ENCODE peak calls at places on chromosomes 6 and 20, in seven cellular contexts. H is mammary epithelial cell, T is endothelial cell of umbilical vein, O is GM23338, A is fibroblast of lung, L is neural progenitor cell, U is PC-3. B is an unnamed sample.

GRCh38 chr6:2940010-2940850 is 31.1 kb downstream of the SERPINB6 start:
- DNase-seq in L (no peak), H (no peak), U (no peak), O (no peak), T (no peak), A (no peak), B (no peak)

GRCh38 chr6:131565041-131565440 is 8.0 kb upstream of the ARG1 start:
- DNase-seq in T (no peak), H (no peak), U (no peak), O (no peak), L (no peak), A (no peak), B (no peak)

GRCh38 chr6:68239034-68239433 is 396.0 kb upstream of the ADGRB3 start:
- DNase-seq in H (no peak), U (no peak), A (no peak), O (no peak), T (no peak), L (no peak), B (no peak)

GRCh38 chr20:51651921-51652549 is 109.5 kb upstream of the NFATC2 start:
- DNase-seq in H (no peak), O (no peak), A (no peak), T (peak; percentile 76), U (no peak), L (no peak), B (no peak)

GRCh38 chr6:162907876-162908481 is 180.2 kb downstream of the PACRG start:
- DNase-seq in U (peak; percentile 65), T (peak; percentile 22), H (peak; percentile 2), O (peak; percentile 66), L (peak; percentile 33), A (peak; percentile 86), B (no peak)

GRCh38 chr6:20707166-20707485 is 172.9 kb downstream of the CDKAL1 start:
- DNase-seq in U (no peak), O (no peak), A (no peak), T (no peak), H (no peak), L (no peak), B (no peak)

GRCh38 chr20:23641936-23642751 is 4.4 kb upstream of the CST3 start:
- DNase-seq in L (no peak), O (no peak), A (peak; percentile 89), T (peak; percentile 58), H (peak; percentile 63), U (peak; percentile 75), B (peak; percentile 64)

GRCh38 chr6:12955996-12956395 is 239.4 kb downstream of the PHACTR1 start:
- DNase-seq in L (no peak), A (no peak), H (no peak), U (no peak), T (no peak), O (peak; percentile 78), B (no peak)

GRCh38 chr6:7143161-7143974 is 35.6 kb downstream of the RREB1 start:
- DNase-seq in U (no peak), O (no peak), T (no peak), H (no peak), L (no peak), A (peak; percentile 45), B (no peak)

GRCh38 chr6:148761532-148761951 is 14.7 kb downstream of the UST start:
- DNase-seq in L (no peak), O (no peak), A (peak; percentile 60), T (no peak), H (no peak), U (no peak), B (no peak)

GRCh38 chr20:44691424-44692423 is 23.4 kb upstream of the CCN5 start:
- DNase-seq in L (no peak), A (peak; percentile 61), U (no peak), T (no peak), H (no peak), O (no peak), B (no peak)

GRCh38 chr6:123526128-123526527 is 110.6 kb downstream of the TRDN start:
- DNase-seq in U (no peak), T (no peak), O (no peak), H (no peak), A (no peak), L (no peak), B (no peak)

GRCh38 chr6:122042380-122042779 is 357.1 kb upstream of the HSF2 start:
- DNase-seq in T (no peak), A (no peak), H (no peak), O (no peak), L (no peak), U (no peak), B (no peak)

GRCh38 chr6:39610229-39610628 is 115.0 kb downstream of the KIF6 start:
- DNase-seq in A (peak; percentile 9), O (peak; percentile 28), U (no peak), L (no peak), T (no peak), H (no peak), B (no peak)

GRCh38 chr20:50421356-50422340 is 88.5 kb upstream of the PTPN1 start:
- DNase-seq in H (no peak), U (no peak), T (no peak), O (no peak), A (no peak), L (no peak), B (no peak)

GRCh38 chr6:143187173-143187908 is 126.7 kb downstream of the AIG1 start:
- DNase-seq in T (no peak), U (peak; percentile 13), A (peak; percentile 45), L (no peak), O (no peak), H (peak; percentile 20), B (peak; percentile 53)

GRCh38 chr20:634526-634925 is 18.5 kb downstream of the SRXN1 start:
- DNase-seq in H (no peak), T (no peak), A (no peak), U (no peak), L (peak; percentile 65), O (no peak), B (no peak)

GRCh38 chr6:98838027-98838426 is 3.7 kb downstream of the POU3F2 start:
- DNase-seq in O (no peak), A (no peak), L (peak; percentile 45), U (no peak), H (no peak), T (no peak), B (no peak)

GRCh38 chr20:57908691-57909090 is 198.9 kb upstream of the PMEPA1 start:
- DNase-seq in O (no peak), U (no peak), L (no peak), H (no peak), A (no peak), T (no peak), B (no peak)

GRCh38 chr20:21529863-21530262 is 16.0 kb upstream of the NKX2-2 start:
- DNase-seq in H (no peak), T (no peak), A (no peak), L (peak; percentile 36), O (peak; percentile 59), U (peak; percentile 23), B (no peak)

GRCh38 chr6:89944826-89945407 is 50.6 kb downstream of the GJA10 start:
- DNase-seq in A (peak; percentile 39), L (no peak), U (peak; percentile 26), T (no peak), O (peak; percentile 55), H (no peak), B (no peak)

GRCh38 chr6:108114861-108115597 is 40.5 kb upstream of the OSTM1 start:
- DNase-seq in L (peak; percentile 89), T (peak; percentile 71), H (peak; percentile 58), O (peak; percentile 87), A (peak; percentile 59), U (peak; percentile 34), B (no peak)

GRCh38 chr6:32108094-32108627 is 977 bp downstream of the TNXB start:
- DNase-seq in U (peak; percentile 58), H (no peak), L (peak; percentile 21), O (peak; percentile 56), A (peak; percentile 57), T (no peak), B (no peak)

GRCh38 chr20:53837126-53837826 is 233.1 kb downstream of the BCAS1 start:
- DNase-seq in O (no peak), A (no peak), U (no peak), L (no peak), T (no peak), H (no peak), B (peak; percentile 52)

GRCh38 chr6:117482240-117483003 is at the start of gene DCBLD1:
- DNase-seq in H (peak; percentile 86), A (peak; percentile 75), L (peak; percentile 88), T (peak; percentile 78), U (peak; percentile 79), O (peak; percentile 86), B (peak; percentile 83)

DNA sequence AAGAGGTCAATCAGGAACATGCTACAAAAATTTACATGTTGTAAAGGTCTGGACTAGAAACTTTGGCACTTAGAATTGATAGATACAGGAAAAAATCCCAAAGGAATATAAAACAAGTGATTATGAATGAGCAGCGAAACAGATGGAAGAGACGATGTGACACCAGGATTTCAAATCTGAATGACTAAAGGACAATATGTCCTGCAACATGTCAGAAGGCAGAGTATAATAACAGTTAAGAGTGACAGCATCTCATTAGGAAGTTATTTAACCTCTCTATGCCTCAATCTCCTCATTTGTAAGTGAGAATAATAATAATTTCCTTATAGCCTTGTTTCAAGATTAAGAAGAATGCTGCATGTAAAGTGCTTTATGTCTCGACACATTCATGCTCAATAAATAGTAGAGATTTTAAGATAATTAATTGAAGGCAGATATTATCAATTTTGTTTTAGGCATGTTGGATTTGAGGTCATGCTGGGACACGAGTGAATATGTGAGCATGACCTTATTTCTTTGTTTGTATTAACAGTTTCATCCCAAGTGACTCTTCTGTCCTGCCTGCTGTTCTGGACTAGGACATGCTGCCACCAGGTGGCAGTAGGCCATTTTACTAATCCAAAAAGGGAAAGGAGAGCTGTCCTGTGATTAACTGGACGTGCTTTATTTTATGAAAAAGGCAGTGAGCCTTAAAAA is 50.1 kb downstream of the FRK start:
- DNase-seq in L (peak; percentile 75), U (peak; percentile 80), A (peak; percentile 81), H (peak; percentile 58), O (peak; percentile 77), T (peak; percentile 73), B (peak; percentile 63)
- H2AFZ ChIP-seq in L (peak overlapping the region; percentile 26), U (no peak overlapping the region), A (no peak overlapping the region), H (no peak overlapping the region), O (no peak overlapping the region), T (no peak overlapping the region), B (no peak overlapping the region)

GRCh38 chr20:2805682-2806350 is 5.4 kb upstream of the CPXM1 start:
- DNase-seq in L (no peak), U (no peak), H (no peak), A (no peak), T (no peak), O (peak; percentile 62), B (no peak)
- TF ChIP-seq EZH2 in L (peak; percentile 45), U (no peak), H (no peak), A (peak; percentile 46), T (peak; percentile 82), O (peak; percentile 11), B (no peak)

GRCh38 chr6:170270984-170271593 is 19.8 kb downstream of the DLL1 start:
- DNase-seq in O (no peak), L (no peak), U (no peak), A (no peak), H (no peak), T (no peak), B (no peak)
- H3K27ac ChIP-seq in O (no peak overlapping the region), L (no peak overlapping the region), U (no peak overlapping the region), A (no peak overlapping the region), H (no peak overlapping the region), T (no peak overlapping the region), B (no peak overlapping the region)

DNA sequence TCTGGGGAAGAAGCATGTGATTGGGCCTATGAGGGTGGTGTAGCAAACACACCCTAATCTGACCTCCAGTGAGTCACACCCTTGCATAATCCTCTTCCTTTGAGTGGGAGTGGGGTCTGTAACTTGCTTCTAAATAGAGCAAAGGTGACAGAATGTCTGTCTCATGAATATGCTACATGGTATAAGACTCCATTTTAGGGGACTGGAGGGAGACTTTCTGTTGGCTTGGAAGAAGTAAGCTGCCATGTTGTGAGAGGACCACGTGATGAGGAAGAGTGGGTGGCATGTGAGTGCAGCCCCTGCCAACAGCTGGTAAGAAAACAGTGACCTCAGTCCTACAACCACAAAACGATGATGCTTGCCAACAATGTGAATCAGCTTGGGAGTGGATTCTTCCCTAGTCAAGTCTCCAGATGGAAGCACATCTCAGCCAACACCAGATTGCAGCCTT is 3.7 kb downstream of the AK9 start:
- DNase-seq in H (peak; percentile 94), L (no peak), T (peak; percentile 34), O (no peak), U (peak; percentile 88), A (peak; percentile 92), B (peak; percentile 13)
- H2AFZ ChIP-seq in H (peak overlapping the region; percentile 81), L (no peak overlapping the region), T (peak overlapping the region; percentile 65), O (no peak overlapping the region), U (peak overlapping the region; percentile 74), A (peak overlapping the region; percentile 41), B (peak overlapping the region; percentile 28)

B was measured in PC-9.